ENCODE peak calls at places on chromosomes 16 and 17, in four cellular contexts. U is NCI-H524, K is hepatocyte, Y is AG04450. J is an unnamed sample.
A peak's percentile ranks its signal among the peaks of the same experiment; 100 is the strongest.

GRCh38 chr17:28698253-28698941 is 13.3 kb downstream of the PROCA1 start:
- DNase-seq in U (no peak), Y (no peak), K (peak; percentile 89), J (no peak)

GRCh38 chr16:470418-470817 is 45.0 kb downstream of the RAB11FIP3 start:
- DNase-seq in K (no peak), U (no peak), Y (no peak), J (no peak)

GRCh38 chr16:88435437-88436355 is 17.4 kb upstream of the ZFPM1 start:
- DNase-seq in K (no peak), U (no peak), Y (no peak), J (no peak)

GRCh38 chr16:8936421-8936820 is 27.3 kb downstream of the USP7 start:
- DNase-seq in U (peak; percentile 17), Y (no peak), K (peak; percentile 71), J (peak; percentile 49)

GRCh38 chr17:45814622-45815606 is 29.8 kb upstream of the SPPL2C start:
- DNase-seq in U (no peak), K (no peak), Y (no peak), J (no peak)

GRCh38 chr17:28033972-28034714 is 8.3 kb upstream of the NLK start:
- DNase-seq in Y (peak; percentile 41), U (no peak), K (no peak), J (no peak)

GRCh38 chr17:82199496-82199895 is 13.1 kb downstream of the CCDC57 start:
- DNase-seq in K (no peak), Y (no peak), U (no peak), J (no peak)

GRCh38 chr16:86300746-86301480 is 209.4 kb upstream of the FOXF1 start:
- DNase-seq in U (no peak), K (peak; percentile 39), Y (no peak), J (no peak)

GRCh38 chr16:11349599-11350276 is 4.5 kb downstream of the RMI2 start:
- DNase-seq in U (no peak), K (peak; percentile 37), Y (no peak), J (no peak)

GRCh38 chr17:31722251-31723056 is 136.6 kb downstream of the COPRS start:
- DNase-seq in U (no peak), K (no peak), Y (no peak), J (no peak)

GRCh38 chr17:73647331-73647730 is 3.1 kb upstream of the SDK2 start:
- DNase-seq in K (no peak), Y (no peak), U (no peak), J (no peak)